ENCODE peak calls at places on chromosomes 16 and 17, in four cellular contexts. K is fibroblast of lung, T is GM23338, N is hepatocyte. J is an unnamed sample.

GRCh38 chr17:72635034-72635654 is 457.3 kb downstream of the SLC39A11 start:
- DNase-seq in N (no peak), T (no peak), K (no peak), J (no peak)

GRCh38 chr17:80605326-80606066 is 60.9 kb downstream of the RPTOR start:
- DNase-seq in K (no peak), T (no peak), N (peak), J (no peak)

GRCh38 chr17:4899341-4900230 is at the start of gene C17orf107:
- DNase-seq in K (peak), T (peak), N (peak), J (no peak)

GRCh38 chr17:46127524-46127923 is 65.7 kb downstream of the KANSL1 start:
- DNase-seq in K (no peak), N (no peak), T (no peak), J (no peak)

GRCh38 chr17:34401165-34401564 is 38.1 kb upstream of the CCL1 start:
- DNase-seq in N (no peak), T (no peak), K (no peak), J (no peak)

GRCh38 chr16:50040028-50040427 is 15.0 kb downstream of the CNEP1R1 start:
- DNase-seq in T (peak), N (no peak), K (no peak), J (no peak)

GRCh38 chr17:28151001-28151400 is 108.5 kb downstream of the NLK start:
- DNase-seq in K (no peak), N (no peak), T (peak), J (no peak)

GRCh38 chr16:5468488-5468887 is 370.9 kb upstream of the EEF2KMT start:
- DNase-seq in N (no peak), K (no peak), T (no peak), J (no peak)

GRCh38 chr17:10117581-10118001 is 80.8 kb downstream of the GAS7 start:
- DNase-seq in T (peak), N (no peak), K (peak), J (no peak)

GRCh38 chr16:49057391-49057790 is 224.2 kb downstream of the CBLN1 start:
- DNase-seq in N (no peak), K (no peak), T (no peak), J (no peak)

GRCh38 chr17:5027299-5027698 is 7.9 kb downstream of the SLC52A1 start:
- DNase-seq in K (no peak), T (no peak), N (no peak), J (no peak)

GRCh38 chr17:58513391-58513912 is 986 bp downstream of the MTMR4 start:
- DNase-seq in K (no peak), T (no peak), N (no peak), J (no peak)

GRCh38 chr17:80730739-80731138 is 186.1 kb downstream of the RPTOR start:
- DNase-seq in K (no peak), N (no peak), T (no peak), J (no peak)

GRCh38 chr17:19645608-19646250 is 2.8 kb upstream of the ALDH3A2 start:
- DNase-seq in N (peak), K (peak), T (peak), J (peak)

GRCh38 chr16:19605701-19606100 is 50.2 kb downstream of the VPS35L start:
- DNase-seq in T (no peak), N (no peak), K (no peak), J (no peak)

GRCh38 chr17:80931421-80932265 is 60.0 kb upstream of the CHMP6 start:
- DNase-seq in N (peak), T (peak), K (peak), J (peak)

GRCh38 chr16:87470332-87470731 is 22.5 kb downstream of the ZCCHC14 start:
- DNase-seq in T (no peak), N (no peak), K (no peak), J (peak)

GRCh38 chr17:70394430-70394829 is 225.1 kb downstream of the KCNJ2 start:
- DNase-seq in N (no peak), K (no peak), T (no peak), J (no peak)

GRCh38 chr16:2531696-2532493 is 687 bp upstream of the CEMP1 start:
- DNase-seq in N (peak), K (peak), T (peak), J (peak)

GRCh38 chr16:30494709-30495108 is 22.2 kb downstream of the ITGAL start:
- DNase-seq in N (no peak), T (peak), K (no peak), J (no peak)
- H2AFZ ChIP-seq in N (no peak), T (peak), K (no peak), J (no peak)

GRCh38 chr17:56648341-56648740 is 54.8 kb downstream of the NOG start:
- DNase-seq in T (no peak), K (no peak), N (no peak), J (no peak)
- H2AFZ ChIP-seq in T (peak), K (no peak), N (no peak), J (no peak)

GRCh38 chr16:13568803-13569202 is 351.2 kb upstream of the ERCC4 start:
- DNase-seq in K (no peak), N (no peak), T (peak), J (no peak)
- H2AFZ ChIP-seq in K (no peak), N (no peak), T (no peak), J (no peak)

DNA sequence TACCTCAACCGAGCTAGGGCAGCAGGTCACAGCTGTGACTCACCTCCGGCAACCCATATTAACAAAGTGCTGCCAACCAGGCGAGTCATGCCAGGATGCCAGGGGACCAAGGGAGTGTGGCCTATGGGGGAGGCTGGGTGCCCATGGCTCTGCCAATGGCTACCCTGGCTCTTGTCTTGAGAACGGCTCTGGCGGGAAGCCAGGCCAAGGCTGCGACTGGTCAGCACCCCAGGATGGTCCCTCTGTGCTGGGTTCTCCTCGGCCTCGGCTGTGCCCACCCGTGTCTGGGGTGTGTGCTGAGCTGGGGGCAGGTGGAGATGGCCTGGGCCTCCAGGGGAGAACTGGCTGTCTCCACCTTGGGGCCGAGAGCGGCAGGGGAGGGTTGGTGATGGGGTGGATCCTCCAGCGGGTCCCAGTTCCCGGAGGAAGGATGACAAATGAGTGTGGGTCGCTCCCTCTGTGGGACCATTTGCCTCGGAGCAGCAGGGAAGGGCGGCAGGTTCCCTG is 75.9 kb downstream of the MRC2 start:
- DNase-seq in T (no peak), N (no peak), K (peak), J (peak)
- H2AFZ ChIP-seq in T (peak), N (no peak), K (peak), J (no peak)

GRCh38 chr16:69927056-69927757 is 23.9 kb upstream of the CLEC18A start:
- DNase-seq in N (peak), K (peak), T (peak), J (no peak)

GRCh38 chr16:69924041-69924775 is 26.9 kb upstream of the CLEC18A start:
- DNase-seq in T (no peak), K (no peak), N (no peak), J (no peak)

GRCh38 chr16:69926241-69926640 is 24.9 kb upstream of the CLEC18A start:
- DNase-seq in K (no peak), N (no peak), T (no peak), J (no peak)

GRCh38 chr16:69925311-69925710 is 25.8 kb upstream of the CLEC18A start:
- DNase-seq in N (no peak), K (no peak), T (no peak), J (no peak)

GRCh38 chr16:69924777-69925191 is 26.4 kb upstream of the CLEC18A start:
- DNase-seq in K (peak), T (peak), N (peak), J (peak)
- H2AFZ ChIP-seq in K (no peak), T (no peak), N (no peak), J (no peak)

J was measured in mesenchymal stem cell.